ENCODE peak calls at places on chromosomes 16 and 17, in ten cellular contexts. N is IMR-90, C is fibroblast of the aortic adventitia, I is stomach, X is skeletal muscle cell, R is right cardiac atrium, P is HAP-1, M is mucosa of descending colon, J is transverse colon, L is PC-9. G is an unnamed sample.

GRCh38 chr16:67657751-67658518 is 2.1 kb downstream of the ACD start:
- DNase-seq in C (no peak), R (peak), X (no peak), N (no peak), M (peak), I (no peak), J (no peak), P (no peak), L (no peak), G (no peak)

GRCh38 chr16:400061-400540 is 1.6 kb upstream of the DECR2 start:
- DNase-seq in L (no peak), P (no peak), N (no peak), X (no peak), M (peak), J (no peak), R (no peak), I (no peak), C (no peak), G (no peak)

GRCh38 chr17:78416791-78417530 is 38.5 kb downstream of the PGS1 start:
- DNase-seq in C (peak), R (peak), P (no peak), N (no peak), J (peak), L (no peak), X (no peak), I (no peak), M (peak), G (no peak)

GRCh38 chr16:5438591-5438990 is 341.0 kb upstream of the EEF2KMT start:
- DNase-seq in R (no peak), I (no peak), M (no peak), X (no peak), J (no peak), P (no peak), N (no peak), L (no peak), C (no peak), G (no peak)

GRCh38 chr17:77109159-77110005 is 31.4 kb upstream of the SEC14L1 start:
- DNase-seq in P (no peak), I (no peak), L (no peak), C (no peak), J (no peak), M (no peak), N (no peak), X (no peak), R (no peak), G (no peak)

GRCh38 chr17:80008383-80008840 is 27.3 kb downstream of the TBC1D16 start:
- DNase-seq in N (peak), C (peak), J (peak), L (peak), X (no peak), P (peak), R (peak), M (peak), I (peak), G (peak)

GRCh38 chr17:142102-142661 is 4.8 kb downstream of the SCGB1C2 start:
- DNase-seq in J (no peak), I (peak), C (peak), R (peak), N (peak), X (no peak), L (no peak), M (peak), P (no peak), G (peak)

GRCh38 chr16:15466886-15467781 is 32.7 kb downstream of the BMERB1 start:
- DNase-seq in P (no peak), I (no peak), J (no peak), C (peak), N (no peak), R (no peak), L (no peak), M (no peak), X (no peak), G (no peak)

GRCh38 chr16:28218109-28218508 is 6.3 kb upstream of the XPO6 start:
- DNase-seq in J (peak), N (peak), P (peak), I (peak), L (peak), M (no peak), R (no peak), C (peak), X (no peak), G (peak)

GRCh38 chr17:78903101-78903779 is at the start of gene CEP295NL:
- DNase-seq in P (no peak), R (peak), I (no peak), J (no peak), C (no peak), L (no peak), X (no peak), M (no peak), N (peak), G (no peak)

GRCh38 chr17:9628509-9628908 is 16.8 kb upstream of the USP43 start:
- DNase-seq in J (peak), N (no peak), P (no peak), C (no peak), M (peak), R (no peak), L (peak), I (no peak), X (no peak), G (no peak)

GRCh38 chr17:58330544-58330996 is 2.0 kb upstream of the TSPOAP1 start:
- DNase-seq in P (no peak), X (no peak), N (no peak), I (no peak), R (no peak), J (no peak), M (peak), C (no peak), L (no peak), G (no peak)

GRCh38 chr16:27491894-27492587 is 57.7 kb downstream of the GTF3C1 start:
- DNase-seq in X (no peak), M (no peak), P (no peak), I (no peak), N (no peak), C (no peak), J (no peak), R (no peak), L (no peak), G (no peak)

GRCh38 chr16:52498640-52499039 is 48.3 kb downstream of the TOX3 start:
- DNase-seq in L (no peak), C (no peak), P (no peak), I (no peak), M (peak), J (peak), R (no peak), N (no peak), X (no peak), G (no peak)

GRCh38 chr17:59361916-59362810 is 30.7 kb downstream of the YPEL2 start:
- DNase-seq in L (no peak), I (no peak), C (peak), R (no peak), J (no peak), M (no peak), P (no peak), N (peak), X (peak), G (peak)

GRCh38 chr16:58475220-58475619 is 24.7 kb upstream of the NDRG4 start:
- DNase-seq in C (no peak), L (no peak), J (no peak), I (no peak), M (no peak), P (no peak), N (no peak), R (no peak), X (no peak), G (no peak)

GRCh38 chr17:82734987-82735866 is at the start of gene FN3K:
- DNase-seq in M (peak), X (peak), N (peak), C (peak), L (peak), R (peak), J (peak), I (peak), P (peak), G (peak)

GRCh38 chr16:1442697-1443096 is 1.7 kb downstream of the CCDC154 start:
- DNase-seq in L (no peak), P (no peak), J (no peak), X (no peak), R (no peak), N (no peak), I (no peak), C (no peak), M (no peak), G (no peak)

GRCh38 chr16:12468552-12468951 is 335.1 kb downstream of the CPPED1 start:
- DNase-seq in J (no peak), X (no peak), M (no peak), C (no peak), N (no peak), P (no peak), L (no peak), R (no peak), I (no peak), G (no peak)

GRCh38 chr17:68807998-68808772 is 147.0 kb downstream of the ABCA8 start:
- DNase-seq in X (no peak), L (no peak), C (peak), N (peak), J (no peak), P (no peak), M (no peak), R (peak), I (no peak), G (no peak)

GRCh38 chr16:22785552-22785951 is 28.4 kb upstream of the HS3ST2 start:
- DNase-seq in N (no peak), L (no peak), I (no peak), M (no peak), J (no peak), P (no peak), X (no peak), R (no peak), C (no peak), G (no peak)

GRCh38 chr16:72915331-72915730 is 132.6 kb downstream of the ZFHX3 start:
- DNase-seq in L (no peak), M (no peak), C (no peak), I (no peak), N (no peak), R (no peak), X (no peak), J (no peak), P (no peak), G (no peak)

GRCh38 chr16:80174416-80174815 is 366.4 kb upstream of the DYNLRB2 start:
- DNase-seq in L (no peak), M (no peak), X (peak), P (no peak), J (no peak), I (no peak), N (peak), C (peak), R (no peak), G (no peak)

GRCh38 chr16:3094289-3095027 is 4.6 kb downstream of the ZSCAN10 start:
- DNase-seq in J (peak), I (peak), X (no peak), L (peak), M (no peak), R (peak), P (peak), N (peak), C (peak), G (peak)

GRCh38 chr17:17358060-17358751 is 55.0 kb downstream of the NT5M start:
- DNase-seq in J (no peak), L (no peak), X (no peak), M (no peak), N (no peak), I (no peak), R (no peak), P (no peak), C (no peak), G (no peak)

GRCh38 chr17:42422412-42422957 is 571 bp downstream of the CAVIN1 start:
- DNase-seq in I (peak), J (no peak), N (peak), M (peak), C (no peak), P (no peak), L (peak), X (no peak), R (peak), G (no peak)

GRCh38 chr16:60636117-60636516 is 1400.1 kb downstream of the CDH8 start:
- DNase-seq in P (no peak), R (no peak), N (no peak), X (no peak), C (no peak), I (no peak), L (peak), M (no peak), J (no peak), G (no peak)

GRCh38 chr16:48272837-48273421 is 25.6 kb upstream of the ABCC11 start:
- DNase-seq in X (no peak), P (no peak), C (peak), I (no peak), M (no peak), L (no peak), R (no peak), J (no peak), N (no peak), G (no peak)

GRCh38 chr17:16941072-16941641 is 30.8 kb downstream of the TNFRSF13B start:
- DNase-seq in X (no peak), C (no peak), L (no peak), J (no peak), N (no peak), I (peak), M (no peak), R (no peak), P (no peak), G (no peak)

GRCh38 chr17:15303293-15303692 is 38.1 kb downstream of the TEKT3 start:
- DNase-seq in I (no peak), X (no peak), R (no peak), N (no peak), L (no peak), J (no peak), P (no peak), C (no peak), M (no peak), G (no peak)

GRCh38 chr17:45877467-45877866 is 16.9 kb upstream of the MAPT start:
- DNase-seq in P (no peak), J (no peak), X (no peak), N (no peak), R (no peak), M (no peak), L (no peak), C (no peak), I (no peak), G (no peak)

GRCh38 chr16:10675861-10676260 is 18.9 kb downstream of the TEKT5 start:
- DNase-seq in P (no peak), J (no peak), C (no peak), X (no peak), M (no peak), I (no peak), L (no peak), N (no peak), R (no peak), G (no peak)

GRCh38 chr17:6523809-6524355 is 32.5 kb downstream of the PITPNM3 start:
- DNase-seq in I (no peak), C (no peak), N (no peak), J (no peak), L (no peak), M (no peak), R (no peak), P (no peak), X (no peak), G (no peak)

GRCh38 chr16:86499889-86500707 is 10.2 kb upstream of the FOXF1 start:
- DNase-seq in R (no peak), J (no peak), M (no peak), L (no peak), X (no peak), P (no peak), I (no peak), C (no peak), N (no peak), G (no peak)

GRCh38 chr16:67415872-67416793 is at the start of gene ZDHHC1:
- DNase-seq in X (no peak), J (peak), L (peak), N (peak), C (peak), P (peak), M (peak), R (peak), I (peak), G (peak)

GRCh38 chr16:58011652-58012051 is 10.4 kb downstream of the USB1 start:
- DNase-seq in X (no peak), I (no peak), C (peak), J (no peak), R (no peak), P (no peak), N (peak), M (no peak), L (no peak), G (no peak)

GRCh38 chr16:23092801-23093117 is 56.5 kb downstream of the USP31 start:
- DNase-seq in I (no peak), J (no peak), M (no peak), N (no peak), P (no peak), C (no peak), X (no peak), L (no peak), R (no peak), G (no peak)

GRCh38 chr16:89973654-89974335 is 25.2 kb downstream of the DEF8 start:
- DNase-seq in X (no peak), J (peak), M (no peak), I (no peak), C (no peak), R (no peak), P (no peak), N (no peak), L (no peak), G (no peak)
- H3K4me3 ChIP-seq in X (peak), J (no peak), M (no peak), I (peak), C (peak), R (peak), P (peak), N (no peak), L (peak), G (peak)

GRCh38 chr16:85395913-85396878 is 216.9 kb upstream of the GSE1 start:
- DNase-seq in N (peak), P (peak), X (peak), C (no peak), M (peak), R (peak), J (no peak), L (no peak), I (no peak), G (no peak)
- H3K4me3 ChIP-seq in N (no peak), P (no peak), X (no peak), C (no peak), M (no peak), R (no peak), J (no peak), L (no peak), I (no peak), G (no peak)

GRCh38 chr17:81484195-81484979 is 28.2 kb downstream of the ACTG1 start:
- DNase-seq in I (peak), J (peak), X (no peak), P (peak), M (peak), R (peak), L (peak), C (peak), N (peak), G (peak)
- H3K4me3 ChIP-seq in I (peak), J (peak), X (peak), P (peak), M (no peak), R (peak), L (peak), C (peak), N (peak), G (peak)

GRCh38 chr16:88303890-88304819 is 78.6 kb upstream of the ZNF469 start:
- DNase-seq in I (no peak), R (peak), C (peak), L (peak), M (peak), N (peak), J (no peak), P (no peak), X (peak), G (no peak)
- H3K4me3 ChIP-seq in I (no peak), R (no peak), C (no peak), L (no peak), M (no peak), N (no peak), J (no peak), P (no peak), X (no peak), G (no peak)

DNA sequence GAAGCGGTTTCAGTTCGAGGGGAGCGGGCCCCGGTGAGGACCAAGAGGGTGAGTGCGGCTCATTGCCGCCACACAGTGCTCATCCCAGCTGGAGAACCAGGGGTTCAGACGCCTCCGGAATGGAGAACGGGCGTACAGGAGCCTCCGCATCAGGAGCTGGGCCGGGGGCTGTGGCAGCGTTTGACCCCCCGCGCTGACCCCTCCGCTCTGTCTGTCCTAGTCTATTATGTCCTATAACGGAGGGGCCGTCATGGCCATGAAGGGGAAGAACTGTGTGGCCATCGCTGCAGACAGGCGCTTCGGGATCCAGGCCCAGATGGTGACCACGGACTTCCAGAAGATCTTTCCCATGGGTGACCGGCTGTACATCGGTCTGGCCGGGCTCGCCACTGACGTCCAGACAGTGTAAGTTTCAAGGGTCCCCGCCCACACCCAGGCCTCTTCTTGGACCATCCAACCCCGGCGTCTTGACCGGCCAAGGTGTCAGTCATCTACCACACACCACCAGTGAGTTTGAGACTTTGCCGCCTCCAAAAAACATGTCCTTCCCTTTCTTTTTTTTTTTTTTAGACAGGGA is 477 bp downstream of the PSMB3 start:
- DNase-seq in X (no peak), M (no peak), L (no peak), I (no peak), R (peak), J (no peak), P (no peak), C (no peak), N (no peak), G (no peak)
- H3K4me3 ChIP-seq in X (peak), M (peak), L (peak), I (peak), R (peak), J (peak), P (peak), C (peak), N (peak), G (peak)

GRCh38 chr16:84427553-84427952 is 59.2 kb downstream of the ATP2C2 start:
- DNase-seq in L (no peak), R (no peak), C (no peak), N (no peak), J (no peak), P (no peak), X (no peak), M (no peak), I (no peak), G (no peak)
- H3K4me3 ChIP-seq in L (no peak), R (no peak), C (no peak), N (no peak), J (no peak), P (no peak), X (no peak), M (no peak), I (no peak), G (no peak)

GRCh38 chr17:4796550-4796915 is 569 bp downstream of the PSMB6 start:
- DNase-seq in I (no peak), X (no peak), M (peak), P (peak), L (peak), R (no peak), N (peak), J (peak), C (peak), G (no peak)

GRCh38 chr17:4789951-4790704 is 1.4 kb downstream of the GLTPD2 start:
- DNase-seq in R (peak), P (peak), L (peak), M (peak), J (peak), C (peak), X (peak), N (peak), I (peak), G (peak)

GRCh38 chr17:4800462-4801185 is 1.5 kb downstream of the C17orf114 start:
- DNase-seq in R (no peak), I (no peak), M (no peak), J (no peak), X (no peak), C (no peak), L (no peak), P (no peak), N (no peak), G (no peak)

GRCh38 chr17:4790705-4791088 is 1.9 kb downstream of the GLTPD2 start:
- DNase-seq in M (no peak), N (no peak), X (no peak), C (no peak), P (no peak), L (no peak), I (no peak), R (no peak), J (no peak), G (no peak)

DNA sequence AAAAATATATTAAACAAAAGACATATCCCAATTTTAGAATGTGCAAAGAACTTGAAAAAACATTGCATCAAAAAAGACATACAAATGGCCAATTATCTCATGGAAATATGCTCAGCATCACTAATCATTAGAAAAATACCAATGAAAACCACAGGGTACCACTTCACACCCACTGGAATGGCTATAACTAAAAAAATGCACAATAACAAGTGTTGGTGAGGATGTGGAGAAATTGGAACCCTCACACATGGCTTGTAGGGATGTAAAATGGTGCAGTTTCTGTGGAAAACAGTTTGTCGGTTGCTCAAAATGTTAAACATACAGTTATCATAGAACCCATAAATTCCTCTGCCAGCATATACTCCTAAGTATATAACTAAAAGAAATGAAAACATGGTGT is 796 bp upstream of the PSMB6 start:
- DNase-seq in J (no peak), I (no peak), R (no peak), P (no peak), L (no peak), X (no peak), M (no peak), N (no peak), C (no peak), G (no peak)
- H3K4me3 ChIP-seq in J (no peak), I (no peak), R (no peak), P (no peak), L (peak), X (no peak), M (no peak), N (no peak), C (no peak), G (no peak)